ENCODE peak calls at places on chromosomes 11 and 22, in four cellular contexts. H, V, L and S are unnamed samples. For H3K9me3, the result is how much of the 10 kb centered on the place peaks cover.

GRCh38 chr11:133926466-133927246 is 30.1 kb downstream of the IGSF9B start:
- DNase-seq in H (no peak), V (no peak), L (no peak), S (no peak)

GRCh38 chr11:2589538-2589934 is 110.3 kb downstream of the KCNQ1OT1 start:
- DNase-seq in H (no peak), V (no peak), L (no peak), S (no peak)

GRCh38 chr11:75246006-75246672 is 5.6 kb downstream of the TPBGL start:
- DNase-seq in H (no peak), V (no peak), L (no peak), S (no peak)

GRCh38 chr11:109547356-109548027 is 125.5 kb downstream of the C11orf87 start:
- DNase-seq in H (peak), V (no peak), L (no peak), S (no peak)

GRCh38 chr11:58004664-58005063 is 19.0 kb upstream of the OR9Q1 start:
- DNase-seq in H (no peak), V (no peak), L (no peak), S (no peak)

GRCh38 chr11:27861706-27862430 is 161.6 kb upstream of the BDNF start:
- DNase-seq in H (peak), V (no peak), L (no peak), S (no peak)

GRCh38 chr11:12198261-12198925 is 88.0 kb downstream of the MICAL2 start:
- DNase-seq in H (no peak), V (no peak), L (no peak), S (no peak)

GRCh38 chr11:95520765-95521542 is 268.6 kb downstream of the FAM76B start:
- DNase-seq in H (no peak), V (no peak), L (no peak), S (no peak)

GRCh38 chr11:12864316-12865156 is 144.6 kb upstream of the RASSF10 start:
- DNase-seq in H (peak), V (peak), L (no peak), S (no peak)

GRCh38 chr11:362642-363442 is 6.5 kb upstream of the B4GALNT4 start:
- DNase-seq in H (no peak), V (no peak), L (peak), S (no peak)

GRCh38 chr22:44407404-44408226 is 90.4 kb downstream of the RTL6 start:
- DNase-seq in H (no peak), V (no peak), L (peak), S (no peak)

GRCh38 chr11:64248578-64248977 is 1.8 kb upstream of the PPP1R14B start:
- DNase-seq in H (no peak), V (no peak), L (no peak), S (no peak)

GRCh38 chr22:45994516-45995404 is 17.8 kb upstream of the WNT7B start:
- DNase-seq in H (peak), V (peak), L (peak), S (peak)

GRCh38 chr22:46041642-46042041 is 64.7 kb upstream of the WNT7B start:
- DNase-seq in H (no peak), V (no peak), L (no peak), S (no peak)

GRCh38 chr11:11243790-11244469 is 109.1 kb downstream of the CSNK2A3 start:
- DNase-seq in H (no peak), V (no peak), L (no peak), S (peak)

GRCh38 chr22:41532908-41533825 is 11.1 kb downstream of the POLR3H start:
- DNase-seq in H (peak), V (peak), L (peak), S (peak)

GRCh38 chr11:74159642-74160041 is 11.2 kb downstream of the C2CD3 start:
- DNase-seq in H (peak), V (no peak), L (no peak), S (no peak)

GRCh38 chr11:57349491-57350274 is 11.5 kb downstream of the P2RX3 start:
- DNase-seq in H (peak), V (peak), L (peak), S (peak)

GRCh38 chr11:86802146-86802545 is 1.8 kb downstream of the PRSS23 start:
- DNase-seq in H (no peak), V (no peak), L (no peak), S (no peak)

GRCh38 chr11:128502736-128503135 is 84.6 kb downstream of the ETS1 start:
- DNase-seq in H (peak), V (peak), L (no peak), S (no peak)

GRCh38 chr11:79423736-79424135 is 17.1 kb downstream of the TENM4 start:
- DNase-seq in H (no peak), V (no peak), L (no peak), S (no peak)

GRCh38 chr22:43520632-43521039 is 108.8 kb downstream of the MPPED1 start:
- DNase-seq in H (no peak), V (no peak), L (no peak), S (no peak)

GRCh38 chr11:94876222-94876621 is 97.1 kb downstream of the CWC15 start:
- DNase-seq in H (no peak), V (no peak), L (no peak), S (no peak)

GRCh38 chr22:49210606-49211005 is 617.1 kb downstream of the BRD1 start:
- DNase-seq in H (no peak), V (peak), L (peak), S (no peak)

GRCh38 chr22:27745154-27745553 is 56.4 kb downstream of the MN1 start:
- DNase-seq in H (no peak), V (no peak), L (no peak), S (no peak)

GRCh38 chr11:108743851-108744250 is 79.0 kb downstream of the DDX10 start:
- DNase-seq in H (peak), V (no peak), L (no peak), S (no peak)

DNA sequence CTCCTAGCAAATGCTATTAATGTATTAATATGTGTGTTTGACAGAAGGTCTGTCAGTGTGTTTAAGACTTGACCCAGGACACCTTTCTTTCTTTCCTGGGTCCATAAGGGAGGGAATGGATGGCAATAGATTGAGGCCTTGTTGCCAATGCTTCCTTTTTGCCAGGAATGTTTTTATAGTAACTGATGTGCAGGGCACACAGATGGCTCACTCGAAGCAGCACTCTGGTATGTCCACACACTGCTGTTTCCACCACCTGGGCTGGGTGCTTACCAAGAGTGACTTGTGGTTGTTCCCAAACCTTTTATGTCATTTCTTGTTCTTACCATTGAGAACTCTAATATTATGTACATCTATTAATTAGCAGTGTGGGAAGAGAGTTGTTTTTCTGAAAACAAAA is 396.9 kb upstream of the SYN3 start:
- DNase-seq in H (no peak), V (no peak), L (no peak), S (no peak)
- H3K9me3 ChIP-seq in H (under half), V (under half), L (under half), S (under half)

GRCh38 chr11:91795139-91795887 is 429.3 kb upstream of the FAT3 start:
- DNase-seq in H (no peak), V (no peak), L (no peak), S (no peak)

GRCh38 chr11:91790873-91791468 is 433.6 kb upstream of the FAT3 start:
- DNase-seq in H (no peak), V (no peak), L (no peak), S (no peak)

GRCh38 chr11:91792779-91793262 is 431.8 kb upstream of the FAT3 start:
- DNase-seq in H (no peak), V (no peak), L (no peak), S (no peak)

GRCh38 chr11:91796999-91797398 is 427.6 kb upstream of the FAT3 start:
- DNase-seq in H (no peak), V (no peak), L (no peak), S (no peak)

GRCh38 chr11:91794146-91794545 is 430.5 kb upstream of the FAT3 start:
- DNase-seq in H (no peak), V (no peak), L (no peak), S (no peak)
- H3K9me3 ChIP-seq in H (under half), V (under half), L (under half), S (under half)

GRCh38 chr11:92769125-92769524 is 200.3 kb upstream of the MTNR1B start:
- DNase-seq in H (no peak), V (no peak), L (no peak), S (no peak)

GRCh38 chr11:92765418-92765817 is 204.0 kb upstream of the MTNR1B start:
- DNase-seq in H (no peak), V (no peak), L (no peak), S (no peak)

GRCh38 chr11:92770419-92770818 is 199.0 kb upstream of the MTNR1B start:
- DNase-seq in H (no peak), V (no peak), L (no peak), S (no peak)

GRCh38 chr11:92765965-92766371 is 203.5 kb upstream of the MTNR1B start:
- DNase-seq in H (peak), V (no peak), L (peak), S (no peak)

DNA sequence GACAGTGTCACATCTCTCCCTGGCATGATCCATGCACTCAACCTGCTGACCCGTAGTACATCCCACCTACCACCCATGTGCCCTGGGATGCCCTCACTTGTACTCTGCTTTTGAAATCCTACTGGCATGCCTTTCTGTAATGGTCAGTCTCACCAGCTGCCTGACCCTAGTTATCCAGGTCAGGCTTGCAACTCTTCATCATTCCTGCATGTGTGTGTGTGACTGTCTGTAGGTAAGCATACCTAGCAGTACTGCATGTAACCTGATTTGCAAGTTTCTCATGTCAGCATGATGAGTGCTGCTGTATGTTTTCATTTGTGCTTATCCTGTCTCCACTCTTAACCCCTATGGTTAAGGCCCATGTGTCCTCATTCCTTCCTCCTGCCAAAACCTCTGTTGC is 202.0 kb upstream of the MTNR1B start:
- DNase-seq in H (no peak), V (no peak), L (no peak), S (no peak)
- H3K9me3 ChIP-seq in H (under half), V (under half), L (under half), S (under half)

GRCh38 chr22:47402876-47403525 is 640.6 kb downstream of the TBC1D22A start:
- DNase-seq in H (no peak), V (no peak), L (no peak), S (no peak)
- H3K9me3 ChIP-seq in H (under half), V (under half), L (under half), S (under half)

GRCh38 chr22:47591016-47591415 is 828.6 kb downstream of the TBC1D22A start:
- DNase-seq in H (no peak), V (no peak), L (no peak), S (no peak)

GRCh38 chr22:47589271-47590250 is 827.1 kb downstream of the TBC1D22A start:
- DNase-seq in H (no peak), V (no peak), L (no peak), S (no peak)

GRCh38 chr22:47593291-47593690 is 830.8 kb downstream of the TBC1D22A start:
- DNase-seq in H (no peak), V (peak), L (no peak), S (no peak)

GRCh38 chr22:47592791-47593190 is 830.3 kb downstream of the TBC1D22A start:
- DNase-seq in H (no peak), V (no peak), L (no peak), S (no peak)

GRCh38 chr22:47591709-47592108 is 829.3 kb downstream of the TBC1D22A start:
- DNase-seq in H (no peak), V (no peak), L (no peak), S (no peak)
- H3K9me3 ChIP-seq in H (half or more), V (under half), L (under half), S (under half)